ENCODE peak calls at places on chromosomes 3 and 15, in six cellular contexts. One of them, this sample, is unnamed.
A peak's percentile ranks its signal among the peaks of the same experiment; 100 is the strongest.

GRCh38 chr3:73623316-73623715 is 1.4 kb downstream of the PDZRN3 start:
- DNase-seq in gastrocnemius medialis: no peak
- DNase-seq in spleen: no peak
- DNase-seq in adrenal gland: no peak
- DNase-seq in A549: no peak
- DNase-seq in transverse colon: no peak
- DNase-seq in this sample: no peak

GRCh38 chr15:100650685-100651084 is 48.3 kb downstream of the ASB7 start:
- DNase-seq in gastrocnemius medialis: no peak
- DNase-seq in spleen: no peak
- DNase-seq in adrenal gland: no peak
- DNase-seq in A549: peak; percentile 21
- DNase-seq in transverse colon: no peak
- DNase-seq in this sample: no peak

GRCh38 chr15:28896944-28897343 is 11.2 kb downstream of the APBA2 start:
- DNase-seq in gastrocnemius medialis: no peak
- DNase-seq in spleen: peak; percentile 8
- DNase-seq in adrenal gland: peak; percentile 50
- DNase-seq in A549: peak; percentile 59
- DNase-seq in transverse colon: no peak
- DNase-seq in this sample: no peak

GRCh38 chr3:47057212-47057671 is 77.8 kb downstream of the NBEAL2 start:
- DNase-seq in gastrocnemius medialis: no peak
- DNase-seq in spleen: no peak
- DNase-seq in adrenal gland: no peak
- DNase-seq in A549: no peak
- DNase-seq in transverse colon: no peak
- DNase-seq in this sample: no peak

GRCh38 chr3:21718161-21718765 is 32.7 kb downstream of the ZNF385D start:
- DNase-seq in gastrocnemius medialis: no peak
- DNase-seq in spleen: no peak
- DNase-seq in adrenal gland: no peak
- DNase-seq in A549: no peak
- DNase-seq in transverse colon: no peak
- DNase-seq in this sample: no peak

GRCh38 chr3:20668411-20668810 is 482.4 kb upstream of the SGO1 start:
- DNase-seq in gastrocnemius medialis: no peak
- DNase-seq in spleen: no peak
- DNase-seq in adrenal gland: peak; percentile 48
- DNase-seq in A549: peak; percentile 12
- DNase-seq in transverse colon: no peak
- DNase-seq in this sample: no peak

GRCh38 chr3:7813412-7813811 is 688.2 kb upstream of the LMCD1 start:
- DNase-seq in gastrocnemius medialis: no peak
- DNase-seq in spleen: no peak
- DNase-seq in adrenal gland: no peak
- DNase-seq in A549: no peak
- DNase-seq in transverse colon: no peak
- DNase-seq in this sample: no peak

GRCh38 chr3:45929042-45929679 is 14.1 kb upstream of the CXCR6 start:
- DNase-seq in gastrocnemius medialis: no peak
- DNase-seq in spleen: peak; percentile 83
- DNase-seq in adrenal gland: no peak
- DNase-seq in A549: peak; percentile 11
- DNase-seq in transverse colon: peak; percentile 47
- DNase-seq in this sample: no peak

GRCh38 chr3:81651139-81651538 is 110.3 kb downstream of the GBE1 start:
- DNase-seq in gastrocnemius medialis: no peak
- DNase-seq in spleen: no peak
- DNase-seq in adrenal gland: no peak
- DNase-seq in A549: no peak
- DNase-seq in transverse colon: no peak
- DNase-seq in this sample: no peak

GRCh38 chr3:161371441-161372320 is at the start of gene SPTSSB:
- DNase-seq in gastrocnemius medialis: no peak
- DNase-seq in spleen: peak; percentile 80
- DNase-seq in adrenal gland: no peak
- DNase-seq in A549: peak; percentile 15
- DNase-seq in transverse colon: peak; percentile 15
- DNase-seq in this sample: peak; percentile 30

GRCh38 chr3:137097852-137098251 is 140.1 kb downstream of the IL20RB start:
- DNase-seq in gastrocnemius medialis: no peak
- DNase-seq in spleen: no peak
- DNase-seq in adrenal gland: no peak
- DNase-seq in A549: no peak
- DNase-seq in transverse colon: no peak
- DNase-seq in this sample: no peak

GRCh38 chr3:50388021-50388719 is 28.8 kb upstream of the TMEM115 start:
- DNase-seq in gastrocnemius medialis: no peak
- DNase-seq in spleen: no peak
- DNase-seq in adrenal gland: no peak
- DNase-seq in A549: no peak
- DNase-seq in transverse colon: no peak
- DNase-seq in this sample: no peak

GRCh38 chr15:58678683-58679082 is 70.8 kb downstream of the ADAM10 start:
- DNase-seq in gastrocnemius medialis: no peak
- DNase-seq in spleen: no peak
- DNase-seq in adrenal gland: no peak
- DNase-seq in A549: peak; percentile 44
- DNase-seq in transverse colon: no peak
- DNase-seq in this sample: no peak

GRCh38 chr15:74433592-74434259 is at the start of gene SEMA7A:
- DNase-seq in gastrocnemius medialis: peak; percentile 62
- DNase-seq in spleen: peak; percentile 98
- DNase-seq in adrenal gland: peak; percentile 80
- DNase-seq in A549: peak; percentile 32
- DNase-seq in transverse colon: peak; percentile 84
- DNase-seq in this sample: peak; percentile 60

GRCh38 chr15:23759964-23760363 is 72.9 kb upstream of the NDN start:
- DNase-seq in gastrocnemius medialis: no peak
- DNase-seq in spleen: no peak
- DNase-seq in adrenal gland: no peak
- DNase-seq in A549: peak; percentile 8
- DNase-seq in transverse colon: no peak
- DNase-seq in this sample: no peak
- TF ChIP-seq CTCF in gastrocnemius medialis: no peak
- TF ChIP-seq CTCF in spleen: no peak
- TF ChIP-seq CTCF in adrenal gland: no peak
- TF ChIP-seq CTCF in A549: no peak
- TF ChIP-seq CTCF in transverse colon: no peak
- TF ChIP-seq CTCF in this sample: no peak

DNA sequence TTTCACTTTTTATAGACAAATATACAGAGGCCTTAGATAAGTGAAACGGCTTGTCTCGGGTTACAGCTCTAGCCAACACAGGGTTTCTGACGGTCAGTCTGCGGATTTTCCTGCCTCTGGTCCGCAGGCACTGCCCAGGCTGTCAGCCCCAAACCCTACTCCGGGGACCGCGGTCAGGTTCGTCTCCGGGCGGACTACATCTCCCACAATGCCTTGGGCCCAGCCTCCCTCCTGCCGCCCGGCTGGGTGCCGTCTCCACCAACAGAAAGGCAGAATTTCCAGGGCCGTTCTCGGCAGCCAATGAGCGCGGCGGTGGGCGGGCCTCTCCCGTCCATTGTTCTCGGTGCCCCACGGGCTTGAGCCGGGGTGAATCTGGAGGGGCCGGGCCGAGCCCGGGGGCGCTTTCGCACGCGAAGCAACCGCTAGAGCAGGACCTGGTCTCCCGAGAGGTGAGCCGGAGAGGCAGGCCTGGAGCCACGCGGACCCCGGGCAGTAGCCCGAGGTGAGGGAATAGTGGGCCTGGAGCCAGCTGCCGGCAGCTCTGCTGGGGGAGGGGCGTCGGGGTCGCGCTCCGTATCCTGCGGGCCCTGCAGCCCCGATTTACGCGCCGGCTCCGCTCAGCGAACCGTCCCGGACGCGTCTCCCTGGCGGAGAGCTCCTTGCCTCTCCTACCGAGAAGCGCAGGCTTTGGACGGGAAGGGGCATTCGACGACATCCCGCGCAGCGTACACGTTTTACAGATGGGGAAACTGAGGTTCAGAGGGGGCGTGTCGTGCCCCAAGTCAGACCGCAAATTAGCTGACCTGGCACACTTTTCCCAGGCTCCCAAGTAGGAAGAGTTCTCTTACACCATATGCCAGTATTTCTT is at the start of gene ZSCAN2:
- DNase-seq in gastrocnemius medialis: peak; percentile 96
- DNase-seq in spleen: peak; percentile 99
- DNase-seq in adrenal gland: peak; percentile 96
- DNase-seq in A549: peak; percentile 95
- DNase-seq in transverse colon: peak; percentile 96
- DNase-seq in this sample: peak; percentile 95
- TF ChIP-seq POLR2A in gastrocnemius medialis: peak; percentile 13
- TF ChIP-seq POLR2A in spleen: no peak
- TF ChIP-seq POLR2A in adrenal gland: peak; percentile 50
- TF ChIP-seq POLR2A in A549: peak; percentile 36
- TF ChIP-seq POLR2A in transverse colon: no peak
- TF ChIP-seq POLR2A in this sample: no peak

GRCh38 chr3:132034097-132034485 is 723 bp downstream of the CPNE4 start:
- DNase-seq in gastrocnemius medialis: no peak
- DNase-seq in spleen: no peak
- DNase-seq in adrenal gland: no peak
- DNase-seq in A549: no peak
- DNase-seq in transverse colon: no peak
- DNase-seq in this sample: no peak
- H3K4me3 ChIP-seq in gastrocnemius medialis: no peak overlapping the region
- H3K4me3 ChIP-seq in spleen: no peak overlapping the region
- H3K4me3 ChIP-seq in adrenal gland: no peak overlapping the region
- H3K4me3 ChIP-seq in A549: peak overlapping the region; percentile 78
- H3K4me3 ChIP-seq in transverse colon: no peak overlapping the region
- H3K4me3 ChIP-seq in this sample: no peak overlapping the region

DNA sequence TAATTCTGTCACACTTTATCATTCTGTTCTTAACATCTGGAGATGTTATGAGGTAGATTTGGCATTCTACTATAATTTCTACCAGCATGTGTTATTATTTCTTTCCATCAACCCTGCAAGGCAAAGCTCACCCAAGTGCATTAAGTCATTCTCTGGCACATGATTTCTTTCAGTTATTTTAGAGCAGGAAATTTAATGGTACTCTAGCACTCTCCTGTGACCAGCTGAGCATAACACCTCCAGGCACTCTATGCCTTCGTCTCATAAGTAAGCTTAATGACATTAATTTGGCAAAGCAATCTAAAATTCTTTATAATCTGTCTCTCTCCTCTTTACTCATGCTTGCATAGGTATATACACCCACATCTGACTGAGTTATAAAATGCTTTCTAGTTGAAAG is 300.2 kb upstream of the GPR149 start:
- DNase-seq in gastrocnemius medialis: no peak
- DNase-seq in spleen: no peak
- DNase-seq in adrenal gland: no peak
- DNase-seq in A549: no peak
- DNase-seq in transverse colon: no peak
- DNase-seq in this sample: no peak
- TF ChIP-seq CTCF in gastrocnemius medialis: no peak
- TF ChIP-seq CTCF in spleen: no peak
- TF ChIP-seq CTCF in adrenal gland: no peak
- TF ChIP-seq CTCF in A549: no peak
- TF ChIP-seq CTCF in transverse colon: no peak
- TF ChIP-seq CTCF in this sample: no peak